ENCODE peak calls at places on chromosomes 4 and X, in nine cellular contexts. X is AG10803, B is cardiac fibroblast, O is AG04450, F is spleen, G is tibial artery, W is GM06990, Y is left ventricle myocardium inferior, Z is fibroblast of lung. D is an unnamed sample.

GRCh38 chrX:41441934-41442823 is 5.0 kb upstream of the NYX start:
- DNase-seq in X (peak; percentile 90), B (peak; percentile 90), O (no peak), F (peak; percentile 96), G (peak; percentile 92), W (peak; percentile 93), Y (peak; percentile 81), Z (peak; percentile 54), D (no peak)

GRCh38 chr4:26086621-26087068 is 172.6 kb downstream of the SMIM20 start:
- DNase-seq in X (peak; percentile 50), B (no peak), O (no peak), F (no peak), G (no peak), W (no peak), Y (no peak), Z (no peak), D (no peak)

GRCh38 chr4:140309124-140309870 is 64.1 kb upstream of the SCOC start:
- DNase-seq in X (peak; percentile 68), B (peak; percentile 58), O (no peak), F (no peak), G (no peak), W (no peak), Y (peak; percentile 21), Z (peak; percentile 75), D (no peak)

GRCh38 chr4:112170451-112170993 is 25.3 kb downstream of the FAM241A start:
- DNase-seq in X (peak; percentile 91), B (peak; percentile 96), O (peak; percentile 36), F (no peak), G (no peak), W (no peak), Y (no peak), Z (peak; percentile 73), D (no peak)

GRCh38 chr4:137892134-137892533 is 350.0 kb downstream of the SLC7A11 start:
- DNase-seq in X (peak; percentile 26), B (no peak), O (no peak), F (no peak), G (no peak), W (no peak), Y (no peak), Z (peak; percentile 12), D (no peak)

GRCh38 chr4:101039367-101039766 is 308.0 kb downstream of the PPP3CA start:
- DNase-seq in X (no peak), B (no peak), O (no peak), F (no peak), G (no peak), W (no peak), Y (no peak), Z (no peak), D (no peak)

GRCh38 chrX:40415675-40416074 is 165.1 kb upstream of the ATP6AP2 start:
- DNase-seq in X (no peak), B (no peak), O (no peak), F (no peak), G (no peak), W (no peak), Y (no peak), Z (no peak), D (no peak)

GRCh38 chr4:14827111-14827510 is 175.2 kb upstream of the CPEB2 start:
- DNase-seq in X (no peak), B (peak; percentile 27), O (no peak), F (no peak), G (peak; percentile 69), W (no peak), Y (no peak), Z (peak; percentile 16), D (no peak)

GRCh38 chrX:150324035-150324728 is 38.9 kb upstream of the MAMLD1 start:
- DNase-seq in X (peak; percentile 70), B (peak; percentile 89), O (peak; percentile 69), F (no peak), G (no peak), W (no peak), Y (no peak), Z (peak; percentile 94), D (no peak)

GRCh38 chrX:11416600-11416999 is 123.4 kb downstream of the AMELX start:
- DNase-seq in X (no peak), B (no peak), O (no peak), F (no peak), G (no peak), W (no peak), Y (no peak), Z (no peak), D (peak; percentile 33)

GRCh38 chr4:15897577-15897976 is 41.0 kb downstream of the FGFBP1 start:
- DNase-seq in X (no peak), B (no peak), O (no peak), F (no peak), G (no peak), W (no peak), Y (no peak), Z (no peak), D (no peak)

GRCh38 chrX:26845051-26845450 is 618.1 kb downstream of the PPP4R3C start:
- DNase-seq in X (peak; percentile 0), B (peak; percentile 58), O (no peak), F (no peak), G (no peak), W (no peak), Y (no peak), Z (peak; percentile 56), D (no peak)

DNA sequence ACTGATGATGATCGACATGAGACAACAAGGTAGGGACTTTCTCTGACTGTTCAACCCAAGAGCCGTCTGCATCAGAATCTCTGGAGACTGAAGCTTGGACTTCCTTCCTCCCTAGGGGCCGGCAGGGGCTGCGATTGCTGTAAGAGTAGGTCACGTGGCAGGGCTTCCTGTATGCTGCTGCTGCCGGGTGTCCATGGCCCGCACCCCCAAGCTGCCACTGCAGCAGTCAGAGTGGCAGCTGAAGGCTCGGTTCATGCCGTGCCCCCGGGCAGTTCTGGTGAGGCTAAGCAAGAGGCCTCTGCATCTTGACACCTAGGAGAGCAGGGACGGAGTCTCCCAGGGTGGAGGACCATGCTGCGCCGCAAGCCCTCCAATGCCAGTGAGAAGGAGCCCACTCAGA is at the start of gene SASH3:
- DNase-seq in X (no peak), B (no peak), O (no peak), F (peak; percentile 95), G (peak; percentile 66), W (peak; percentile 77), Y (peak; percentile 39), Z (no peak), D (no peak)
- H3K4me3 ChIP-seq in X (no peak within 1 kb of the TSS), B (no peak within 1 kb of the TSS), O (no peak within 1 kb of the TSS), F (peak within 1 kb of the TSS; percentile 54), G (peak within 1 kb of the TSS; percentile 16), W (peak within 1 kb of the TSS; percentile 79), Y (peak within 1 kb of the TSS; percentile 30), Z (no peak within 1 kb of the TSS), D (no peak within 1 kb of the TSS)

GRCh38 chrX:15849555-15849954 is 5.1 kb downstream of the AP1S2 start:
- DNase-seq in X (no peak), B (peak; percentile 17), O (no peak), F (no peak), G (no peak), W (no peak), Y (no peak), Z (no peak), D (no peak)
- TF ChIP-seq CTCF in X (peak; percentile 40), B (peak; percentile 14), O (peak; percentile 39), F (peak; percentile 14), G (no peak), W (no peak), Y (peak; percentile 17), Z (peak; percentile 44), D (peak; percentile 27)

GRCh38 chrX:153643431-153644351 is 3.3 kb upstream of the DUSP9 start:
- DNase-seq in X (no peak), B (peak; percentile 8), O (no peak), F (peak; percentile 66), G (no peak), W (no peak), Y (no peak), Z (no peak), D (no peak)
- H3K4me3 ChIP-seq in X (no peak overlapping the region), B (no peak overlapping the region), O (no peak overlapping the region), F (no peak overlapping the region), G (peak overlapping the region; percentile 25), W (no peak overlapping the region), Y (peak overlapping the region; percentile 46), Z (peak overlapping the region; percentile 7), D (peak overlapping the region; percentile 36)

GRCh38 chr4:85369703-85370380 is 105.1 kb upstream of the ARHGAP24 start:
- DNase-seq in X (no peak), B (no peak), O (no peak), F (no peak), G (no peak), W (no peak), Y (no peak), Z (no peak), D (no peak)

GRCh38 chr4:85372986-85373385 is 102.0 kb upstream of the ARHGAP24 start:
- DNase-seq in X (no peak), B (no peak), O (no peak), F (no peak), G (no peak), W (no peak), Y (no peak), Z (no peak), D (no peak)

GRCh38 chr4:85368240-85368639 is 106.7 kb upstream of the ARHGAP24 start:
- DNase-seq in X (no peak), B (no peak), O (no peak), F (no peak), G (no peak), W (no peak), Y (no peak), Z (no peak), D (no peak)

GRCh38 chr4:85368932-85369331 is 106.0 kb upstream of the ARHGAP24 start:
- DNase-seq in X (no peak), B (no peak), O (no peak), F (no peak), G (no peak), W (no peak), Y (no peak), Z (no peak), D (no peak)

DNA sequence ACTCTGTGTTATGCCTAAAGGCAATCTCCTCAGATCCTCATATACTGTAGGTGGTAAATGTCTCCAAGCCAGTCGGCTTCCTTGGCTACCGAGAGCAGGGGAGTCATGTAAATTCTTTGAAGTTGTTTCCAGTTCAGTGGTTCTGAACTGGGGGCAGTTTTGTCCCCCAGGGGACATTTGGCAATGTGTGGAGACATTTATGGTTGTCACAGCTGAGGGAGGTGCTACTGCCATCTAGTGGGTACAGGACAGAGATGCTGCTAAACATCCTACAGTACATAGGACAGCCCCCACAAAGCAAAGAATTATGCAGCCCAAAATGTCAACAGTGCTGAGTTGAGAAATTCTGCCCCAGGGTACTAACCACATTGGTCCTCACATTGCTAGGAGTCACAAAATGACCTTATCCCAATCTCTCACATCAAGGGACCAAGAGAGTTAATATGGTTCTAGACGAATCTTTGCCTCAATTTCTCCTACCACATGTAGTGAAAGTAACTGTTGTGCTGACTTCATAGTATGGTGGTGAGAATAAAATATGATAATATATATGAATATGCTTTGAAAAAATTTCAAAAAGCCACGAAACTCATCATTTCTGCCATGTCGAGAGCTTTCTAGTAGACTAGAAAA is 104.4 kb upstream of the ARHGAP24 start:
- DNase-seq in X (peak; percentile 36), B (peak; percentile 67), O (no peak), F (no peak), G (no peak), W (peak; percentile 17), Y (no peak), Z (peak; percentile 20), D (peak; percentile 1)
- TF ChIP-seq CTCF in X (peak; percentile 85), B (peak; percentile 87), O (peak; percentile 75), F (peak; percentile 37), G (peak; percentile 14), W (peak; percentile 84), Y (peak; percentile 82), Z (peak; percentile 89), D (peak; percentile 83)